ENCODE peak calls at places on chromosomes 11 and 22, in eight cellular contexts. One of them, this sample, is unnamed.

GRCh38 chr11:37972691-37973090 is 1374.7 kb upstream of the RAG2 start:
- DNase-seq in effector memory CD4-positive, alpha-beta T cell: no peak
- DNase-seq in activated CD8-positive, alpha-beta memory T cell treated with anti-CD3 and anti-CD28 coated beads, Interleukin-2, amount 50 U/mL, for 48 hours: no peak
- DNase-seq in HCT116: no peak
- DNase-seq in NCI-H446 treated with DMSO at 0.1 percent for 48 hours: no peak
- DNase-seq in SK-N-SH: no peak
- DNase-seq in activated CD4-positive, alpha-beta T cell treated with anti-CD3 and anti-CD28 coated beads for 48 hours: no peak
- DNase-seq in right cardiac atrium: no peak
- DNase-seq in this sample: peak; percentile 69

GRCh38 chr11:111811445-111811844 is 45.3 kb upstream of the PPP2R1B start:
- DNase-seq in NCI-H446 treated with DMSO at 0.1 percent for 48 hours: no peak
- DNase-seq in activated CD8-positive, alpha-beta memory T cell treated with anti-CD3 and anti-CD28 coated beads, Interleukin-2, amount 50 U/mL, for 48 hours: no peak
- DNase-seq in activated CD4-positive, alpha-beta T cell treated with anti-CD3 and anti-CD28 coated beads for 48 hours: no peak
- DNase-seq in HCT116: no peak
- DNase-seq in SK-N-SH: no peak
- DNase-seq in effector memory CD4-positive, alpha-beta T cell: no peak
- DNase-seq in right cardiac atrium: no peak
- DNase-seq in this sample: no peak

GRCh38 chr11:65314501-65315203 is at the start of gene CDC42EP2:
- DNase-seq in right cardiac atrium: peak; percentile 96
- DNase-seq in effector memory CD4-positive, alpha-beta T cell: peak; percentile 60
- DNase-seq in HCT116: peak; percentile 44
- DNase-seq in activated CD8-positive, alpha-beta memory T cell treated with anti-CD3 and anti-CD28 coated beads, Interleukin-2, amount 50 U/mL, for 48 hours: peak; percentile 86
- DNase-seq in SK-N-SH: peak; percentile 97
- DNase-seq in activated CD4-positive, alpha-beta T cell treated with anti-CD3 and anti-CD28 coated beads for 48 hours: peak; percentile 76
- DNase-seq in NCI-H446 treated with DMSO at 0.1 percent for 48 hours: peak; percentile 15
- DNase-seq in this sample: peak; percentile 77

GRCh38 chr22:26798433-26799065 is 141.2 kb downstream of the MIAT start:
- DNase-seq in effector memory CD4-positive, alpha-beta T cell: no peak
- DNase-seq in activated CD8-positive, alpha-beta memory T cell treated with anti-CD3 and anti-CD28 coated beads, Interleukin-2, amount 50 U/mL, for 48 hours: no peak
- DNase-seq in NCI-H446 treated with DMSO at 0.1 percent for 48 hours: no peak
- DNase-seq in activated CD4-positive, alpha-beta T cell treated with anti-CD3 and anti-CD28 coated beads for 48 hours: no peak
- DNase-seq in right cardiac atrium: no peak
- DNase-seq in SK-N-SH: no peak
- DNase-seq in HCT116: no peak
- DNase-seq in this sample: no peak

GRCh38 chr11:86180860-86181259 is 63.7 kb upstream of the EED start:
- DNase-seq in effector memory CD4-positive, alpha-beta T cell: no peak
- DNase-seq in right cardiac atrium: no peak
- DNase-seq in HCT116: no peak
- DNase-seq in activated CD8-positive, alpha-beta memory T cell treated with anti-CD3 and anti-CD28 coated beads, Interleukin-2, amount 50 U/mL, for 48 hours: no peak
- DNase-seq in activated CD4-positive, alpha-beta T cell treated with anti-CD3 and anti-CD28 coated beads for 48 hours: no peak
- DNase-seq in SK-N-SH: no peak
- DNase-seq in NCI-H446 treated with DMSO at 0.1 percent for 48 hours: no peak
- DNase-seq in this sample: no peak

GRCh38 chr22:23054531-23055257 is 15.6 kb upstream of the GNAZ start:
- DNase-seq in SK-N-SH: no peak
- DNase-seq in HCT116: no peak
- DNase-seq in right cardiac atrium: no peak
- DNase-seq in activated CD8-positive, alpha-beta memory T cell treated with anti-CD3 and anti-CD28 coated beads, Interleukin-2, amount 50 U/mL, for 48 hours: peak; percentile 26
- DNase-seq in NCI-H446 treated with DMSO at 0.1 percent for 48 hours: peak; percentile 20
- DNase-seq in activated CD4-positive, alpha-beta T cell treated with anti-CD3 and anti-CD28 coated beads for 48 hours: peak; percentile 2
- DNase-seq in effector memory CD4-positive, alpha-beta T cell: no peak
- DNase-seq in this sample: no peak

GRCh38 chr11:118646393-118646792 is 33.1 kb downstream of the TREH start:
- DNase-seq in effector memory CD4-positive, alpha-beta T cell: no peak
- DNase-seq in HCT116: no peak
- DNase-seq in activated CD4-positive, alpha-beta T cell treated with anti-CD3 and anti-CD28 coated beads for 48 hours: no peak
- DNase-seq in SK-N-SH: no peak
- DNase-seq in right cardiac atrium: no peak
- DNase-seq in activated CD8-positive, alpha-beta memory T cell treated with anti-CD3 and anti-CD28 coated beads, Interleukin-2, amount 50 U/mL, for 48 hours: no peak
- DNase-seq in NCI-H446 treated with DMSO at 0.1 percent for 48 hours: peak; percentile 72
- DNase-seq in this sample: no peak

GRCh38 chr11:96254087-96254486 is 88.9 kb downstream of the MAML2 start:
- DNase-seq in SK-N-SH: no peak
- DNase-seq in effector memory CD4-positive, alpha-beta T cell: no peak
- DNase-seq in activated CD8-positive, alpha-beta memory T cell treated with anti-CD3 and anti-CD28 coated beads, Interleukin-2, amount 50 U/mL, for 48 hours: no peak
- DNase-seq in right cardiac atrium: peak; percentile 61
- DNase-seq in NCI-H446 treated with DMSO at 0.1 percent for 48 hours: no peak
- DNase-seq in HCT116: no peak
- DNase-seq in activated CD4-positive, alpha-beta T cell treated with anti-CD3 and anti-CD28 coated beads for 48 hours: no peak
- DNase-seq in this sample: peak; percentile 85

GRCh38 chr22:36162127-36163034 is 1.8 kb upstream of the APOL3 start:
- DNase-seq in right cardiac atrium: no peak
- DNase-seq in SK-N-SH: no peak
- DNase-seq in effector memory CD4-positive, alpha-beta T cell: peak; percentile 68
- DNase-seq in NCI-H446 treated with DMSO at 0.1 percent for 48 hours: no peak
- DNase-seq in activated CD4-positive, alpha-beta T cell treated with anti-CD3 and anti-CD28 coated beads for 48 hours: no peak
- DNase-seq in HCT116: no peak
- DNase-seq in activated CD8-positive, alpha-beta memory T cell treated with anti-CD3 and anti-CD28 coated beads, Interleukin-2, amount 50 U/mL, for 48 hours: no peak
- DNase-seq in this sample: no peak

GRCh38 chr11:77144854-77145428 is 16.9 kb downstream of the MYO7A start:
- DNase-seq in right cardiac atrium: no peak
- DNase-seq in HCT116: no peak
- DNase-seq in SK-N-SH: no peak
- DNase-seq in NCI-H446 treated with DMSO at 0.1 percent for 48 hours: no peak
- DNase-seq in effector memory CD4-positive, alpha-beta T cell: no peak
- DNase-seq in activated CD4-positive, alpha-beta T cell treated with anti-CD3 and anti-CD28 coated beads for 48 hours: no peak
- DNase-seq in activated CD8-positive, alpha-beta memory T cell treated with anti-CD3 and anti-CD28 coated beads, Interleukin-2, amount 50 U/mL, for 48 hours: no peak
- DNase-seq in this sample: no peak

GRCh38 chr22:27994481-27995331 is 75.7 kb upstream of the PITPNB start:
- DNase-seq in NCI-H446 treated with DMSO at 0.1 percent for 48 hours: no peak
- DNase-seq in SK-N-SH: no peak
- DNase-seq in right cardiac atrium: peak; percentile 34
- DNase-seq in activated CD8-positive, alpha-beta memory T cell treated with anti-CD3 and anti-CD28 coated beads, Interleukin-2, amount 50 U/mL, for 48 hours: no peak
- DNase-seq in effector memory CD4-positive, alpha-beta T cell: no peak
- DNase-seq in activated CD4-positive, alpha-beta T cell treated with anti-CD3 and anti-CD28 coated beads for 48 hours: no peak
- DNase-seq in HCT116: no peak
- DNase-seq in this sample: no peak

GRCh38 chr11:76512851-76513653 is 68.2 kb downstream of the EMSY start:
- DNase-seq in HCT116: peak; percentile 16
- DNase-seq in NCI-H446 treated with DMSO at 0.1 percent for 48 hours: no peak
- DNase-seq in SK-N-SH: peak; percentile 13
- DNase-seq in right cardiac atrium: no peak
- DNase-seq in activated CD8-positive, alpha-beta memory T cell treated with anti-CD3 and anti-CD28 coated beads, Interleukin-2, amount 50 U/mL, for 48 hours: no peak
- DNase-seq in effector memory CD4-positive, alpha-beta T cell: no peak
- DNase-seq in activated CD4-positive, alpha-beta T cell treated with anti-CD3 and anti-CD28 coated beads for 48 hours: no peak
- DNase-seq in this sample: peak; percentile 49

GRCh38 chr11:103892603-103893002 is 143.8 kb upstream of the DDI1 start:
- DNase-seq in SK-N-SH: no peak
- DNase-seq in effector memory CD4-positive, alpha-beta T cell: no peak
- DNase-seq in right cardiac atrium: no peak
- DNase-seq in HCT116: no peak
- DNase-seq in activated CD8-positive, alpha-beta memory T cell treated with anti-CD3 and anti-CD28 coated beads, Interleukin-2, amount 50 U/mL, for 48 hours: no peak
- DNase-seq in activated CD4-positive, alpha-beta T cell treated with anti-CD3 and anti-CD28 coated beads for 48 hours: no peak
- DNase-seq in NCI-H446 treated with DMSO at 0.1 percent for 48 hours: no peak
- DNase-seq in this sample: peak; percentile 45

GRCh38 chr22:47163481-47163875 is 401.0 kb downstream of the TBC1D22A start:
- DNase-seq in NCI-H446 treated with DMSO at 0.1 percent for 48 hours: no peak
- DNase-seq in activated CD8-positive, alpha-beta memory T cell treated with anti-CD3 and anti-CD28 coated beads, Interleukin-2, amount 50 U/mL, for 48 hours: no peak
- DNase-seq in activated CD4-positive, alpha-beta T cell treated with anti-CD3 and anti-CD28 coated beads for 48 hours: no peak
- DNase-seq in HCT116: no peak
- DNase-seq in SK-N-SH: no peak
- DNase-seq in effector memory CD4-positive, alpha-beta T cell: no peak
- DNase-seq in right cardiac atrium: no peak
- DNase-seq in this sample: no peak

GRCh38 chr11:7596975-7597391 is 76.3 kb downstream of the CYB5R2 start:
- DNase-seq in SK-N-SH: no peak
- DNase-seq in activated CD8-positive, alpha-beta memory T cell treated with anti-CD3 and anti-CD28 coated beads, Interleukin-2, amount 50 U/mL, for 48 hours: no peak
- DNase-seq in right cardiac atrium: no peak
- DNase-seq in HCT116: no peak
- DNase-seq in effector memory CD4-positive, alpha-beta T cell: no peak
- DNase-seq in NCI-H446 treated with DMSO at 0.1 percent for 48 hours: no peak
- DNase-seq in activated CD4-positive, alpha-beta T cell treated with anti-CD3 and anti-CD28 coated beads for 48 hours: no peak
- DNase-seq in this sample: no peak

GRCh38 chr11:135027461-135027860 is 615.4 kb upstream of the B3GAT1 start:
- DNase-seq in HCT116: no peak
- DNase-seq in right cardiac atrium: peak; percentile 72
- DNase-seq in activated CD4-positive, alpha-beta T cell treated with anti-CD3 and anti-CD28 coated beads for 48 hours: peak; percentile 40
- DNase-seq in effector memory CD4-positive, alpha-beta T cell: no peak
- DNase-seq in SK-N-SH: no peak
- DNase-seq in activated CD8-positive, alpha-beta memory T cell treated with anti-CD3 and anti-CD28 coated beads, Interleukin-2, amount 50 U/mL, for 48 hours: no peak
- DNase-seq in NCI-H446 treated with DMSO at 0.1 percent for 48 hours: no peak
- DNase-seq in this sample: peak; percentile 43

GRCh38 chr11:69865707-69866106 is 46.5 kb upstream of the FGF3 start:
- DNase-seq in HCT116: no peak
- DNase-seq in NCI-H446 treated with DMSO at 0.1 percent for 48 hours: no peak
- DNase-seq in activated CD4-positive, alpha-beta T cell treated with anti-CD3 and anti-CD28 coated beads for 48 hours: no peak
- DNase-seq in activated CD8-positive, alpha-beta memory T cell treated with anti-CD3 and anti-CD28 coated beads, Interleukin-2, amount 50 U/mL, for 48 hours: no peak
- DNase-seq in effector memory CD4-positive, alpha-beta T cell: no peak
- DNase-seq in SK-N-SH: no peak
- DNase-seq in right cardiac atrium: no peak
- DNase-seq in this sample: no peak

GRCh38 chr22:46421272-46421671 is 85.8 kb downstream of the TRMU start:
- DNase-seq in NCI-H446 treated with DMSO at 0.1 percent for 48 hours: no peak
- DNase-seq in right cardiac atrium: peak; percentile 24
- DNase-seq in effector memory CD4-positive, alpha-beta T cell: peak; percentile 19
- DNase-seq in activated CD8-positive, alpha-beta memory T cell treated with anti-CD3 and anti-CD28 coated beads, Interleukin-2, amount 50 U/mL, for 48 hours: no peak
- DNase-seq in SK-N-SH: no peak
- DNase-seq in HCT116: no peak
- DNase-seq in activated CD4-positive, alpha-beta T cell treated with anti-CD3 and anti-CD28 coated beads for 48 hours: peak; percentile 24
- DNase-seq in this sample: no peak

GRCh38 chr22:19174106-19175025 is 4.2 kb downstream of the SLC25A1 start:
- DNase-seq in activated CD4-positive, alpha-beta T cell treated with anti-CD3 and anti-CD28 coated beads for 48 hours: no peak
- DNase-seq in activated CD8-positive, alpha-beta memory T cell treated with anti-CD3 and anti-CD28 coated beads, Interleukin-2, amount 50 U/mL, for 48 hours: no peak
- DNase-seq in effector memory CD4-positive, alpha-beta T cell: no peak
- DNase-seq in HCT116: no peak
- DNase-seq in SK-N-SH: no peak
- DNase-seq in right cardiac atrium: peak; percentile 70
- DNase-seq in NCI-H446 treated with DMSO at 0.1 percent for 48 hours: no peak
- DNase-seq in this sample: peak; percentile 57

GRCh38 chr11:47156333-47156732 is 20.3 kb downstream of the ARFGAP2 start:
- DNase-seq in NCI-H446 treated with DMSO at 0.1 percent for 48 hours: no peak
- DNase-seq in effector memory CD4-positive, alpha-beta T cell: no peak
- DNase-seq in HCT116: no peak
- DNase-seq in activated CD4-positive, alpha-beta T cell treated with anti-CD3 and anti-CD28 coated beads for 48 hours: no peak
- DNase-seq in activated CD8-positive, alpha-beta memory T cell treated with anti-CD3 and anti-CD28 coated beads, Interleukin-2, amount 50 U/mL, for 48 hours: no peak
- DNase-seq in SK-N-SH: no peak
- DNase-seq in right cardiac atrium: no peak
- DNase-seq in this sample: peak; percentile 33

GRCh38 chr22:31646186-31647019 is 15.6 kb downstream of the PISD start:
- DNase-seq in right cardiac atrium: peak; percentile 6
- DNase-seq in NCI-H446 treated with DMSO at 0.1 percent for 48 hours: no peak
- DNase-seq in activated CD8-positive, alpha-beta memory T cell treated with anti-CD3 and anti-CD28 coated beads, Interleukin-2, amount 50 U/mL, for 48 hours: no peak
- DNase-seq in SK-N-SH: no peak
- DNase-seq in HCT116: peak; percentile 91
- DNase-seq in effector memory CD4-positive, alpha-beta T cell: no peak
- DNase-seq in activated CD4-positive, alpha-beta T cell treated with anti-CD3 and anti-CD28 coated beads for 48 hours: peak; percentile 41
- DNase-seq in this sample: peak; percentile 98

GRCh38 chr22:37739611-37740049 is 42.8 kb downstream of the TRIOBP start:
- DNase-seq in effector memory CD4-positive, alpha-beta T cell: no peak
- DNase-seq in activated CD8-positive, alpha-beta memory T cell treated with anti-CD3 and anti-CD28 coated beads, Interleukin-2, amount 50 U/mL, for 48 hours: no peak
- DNase-seq in right cardiac atrium: peak; percentile 81
- DNase-seq in HCT116: no peak
- DNase-seq in SK-N-SH: no peak
- DNase-seq in activated CD4-positive, alpha-beta T cell treated with anti-CD3 and anti-CD28 coated beads for 48 hours: no peak
- DNase-seq in NCI-H446 treated with DMSO at 0.1 percent for 48 hours: no peak
- DNase-seq in this sample: no peak

GRCh38 chr11:65992056-65992455 is 9.9 kb downstream of the EIF1AD start:
- DNase-seq in HCT116: no peak
- DNase-seq in NCI-H446 treated with DMSO at 0.1 percent for 48 hours: no peak
- DNase-seq in right cardiac atrium: no peak
- DNase-seq in activated CD8-positive, alpha-beta memory T cell treated with anti-CD3 and anti-CD28 coated beads, Interleukin-2, amount 50 U/mL, for 48 hours: no peak
- DNase-seq in effector memory CD4-positive, alpha-beta T cell: no peak
- DNase-seq in activated CD4-positive, alpha-beta T cell treated with anti-CD3 and anti-CD28 coated beads for 48 hours: no peak
- DNase-seq in SK-N-SH: no peak
- DNase-seq in this sample: no peak

GRCh38 chr11:35082322-35083180 is 56.4 kb upstream of the CD44 start:
- DNase-seq in right cardiac atrium: peak; percentile 87
- DNase-seq in activated CD4-positive, alpha-beta T cell treated with anti-CD3 and anti-CD28 coated beads for 48 hours: peak; percentile 83
- DNase-seq in NCI-H446 treated with DMSO at 0.1 percent for 48 hours: no peak
- DNase-seq in effector memory CD4-positive, alpha-beta T cell: peak; percentile 83
- DNase-seq in SK-N-SH: no peak
- DNase-seq in activated CD8-positive, alpha-beta memory T cell treated with anti-CD3 and anti-CD28 coated beads, Interleukin-2, amount 50 U/mL, for 48 hours: peak; percentile 84
- DNase-seq in HCT116: peak; percentile 81
- DNase-seq in this sample: peak; percentile 72

GRCh38 chr22:49853981-49854791 is 542 bp downstream of the ZBED4 start:
- DNase-seq in NCI-H446 treated with DMSO at 0.1 percent for 48 hours: no peak
- DNase-seq in SK-N-SH: peak; percentile 59
- DNase-seq in activated CD4-positive, alpha-beta T cell treated with anti-CD3 and anti-CD28 coated beads for 48 hours: peak; percentile 41
- DNase-seq in activated CD8-positive, alpha-beta memory T cell treated with anti-CD3 and anti-CD28 coated beads, Interleukin-2, amount 50 U/mL, for 48 hours: peak; percentile 70
- DNase-seq in effector memory CD4-positive, alpha-beta T cell: no peak
- DNase-seq in HCT116: no peak
- DNase-seq in right cardiac atrium: peak; percentile 67
- DNase-seq in this sample: peak; percentile 13

GRCh38 chr11:12094872-12095800 is 15.3 kb upstream of the MICAL2 start:
- DNase-seq in activated CD8-positive, alpha-beta memory T cell treated with anti-CD3 and anti-CD28 coated beads, Interleukin-2, amount 50 U/mL, for 48 hours: no peak
- DNase-seq in NCI-H446 treated with DMSO at 0.1 percent for 48 hours: no peak
- DNase-seq in HCT116: no peak
- DNase-seq in activated CD4-positive, alpha-beta T cell treated with anti-CD3 and anti-CD28 coated beads for 48 hours: no peak
- DNase-seq in effector memory CD4-positive, alpha-beta T cell: no peak
- DNase-seq in SK-N-SH: no peak
- DNase-seq in right cardiac atrium: no peak
- DNase-seq in this sample: no peak

GRCh38 chr11:131025421-131026126 is 109.3 kb upstream of the SNX19 start:
- DNase-seq in activated CD8-positive, alpha-beta memory T cell treated with anti-CD3 and anti-CD28 coated beads, Interleukin-2, amount 50 U/mL, for 48 hours: no peak
- DNase-seq in SK-N-SH: no peak
- DNase-seq in NCI-H446 treated with DMSO at 0.1 percent for 48 hours: no peak
- DNase-seq in right cardiac atrium: no peak
- DNase-seq in HCT116: no peak
- DNase-seq in activated CD4-positive, alpha-beta T cell treated with anti-CD3 and anti-CD28 coated beads for 48 hours: no peak
- DNase-seq in effector memory CD4-positive, alpha-beta T cell: no peak
- DNase-seq in this sample: no peak

GRCh38 chr22:45942344-45942743 is 34.6 kb downstream of the WNT7B start:
- DNase-seq in right cardiac atrium: no peak
- DNase-seq in HCT116: no peak
- DNase-seq in effector memory CD4-positive, alpha-beta T cell: no peak
- DNase-seq in SK-N-SH: no peak
- DNase-seq in activated CD8-positive, alpha-beta memory T cell treated with anti-CD3 and anti-CD28 coated beads, Interleukin-2, amount 50 U/mL, for 48 hours: no peak
- DNase-seq in activated CD4-positive, alpha-beta T cell treated with anti-CD3 and anti-CD28 coated beads for 48 hours: no peak
- DNase-seq in NCI-H446 treated with DMSO at 0.1 percent for 48 hours: no peak
- DNase-seq in this sample: no peak

GRCh38 chr11:73313652-73314051 is 5.6 kb downstream of the ARHGEF17 start:
- DNase-seq in NCI-H446 treated with DMSO at 0.1 percent for 48 hours: no peak
- DNase-seq in HCT116: no peak
- DNase-seq in SK-N-SH: no peak
- DNase-seq in activated CD4-positive, alpha-beta T cell treated with anti-CD3 and anti-CD28 coated beads for 48 hours: no peak
- DNase-seq in effector memory CD4-positive, alpha-beta T cell: no peak
- DNase-seq in activated CD8-positive, alpha-beta memory T cell treated with anti-CD3 and anti-CD28 coated beads, Interleukin-2, amount 50 U/mL, for 48 hours: no peak
- DNase-seq in right cardiac atrium: no peak
- DNase-seq in this sample: no peak

GRCh38 chr22:48238966-48239365 is 1476.5 kb downstream of the TBC1D22A start:
- DNase-seq in activated CD4-positive, alpha-beta T cell treated with anti-CD3 and anti-CD28 coated beads for 48 hours: no peak
- DNase-seq in effector memory CD4-positive, alpha-beta T cell: no peak
- DNase-seq in SK-N-SH: no peak
- DNase-seq in right cardiac atrium: no peak
- DNase-seq in HCT116: no peak
- DNase-seq in NCI-H446 treated with DMSO at 0.1 percent for 48 hours: no peak
- DNase-seq in activated CD8-positive, alpha-beta memory T cell treated with anti-CD3 and anti-CD28 coated beads, Interleukin-2, amount 50 U/mL, for 48 hours: no peak
- DNase-seq in this sample: no peak

GRCh38 chr11:62491571-62492329 is 54.9 kb downstream of the AHNAK start:
- DNase-seq in activated CD8-positive, alpha-beta memory T cell treated with anti-CD3 and anti-CD28 coated beads, Interleukin-2, amount 50 U/mL, for 48 hours: no peak
- DNase-seq in SK-N-SH: no peak
- DNase-seq in NCI-H446 treated with DMSO at 0.1 percent for 48 hours: no peak
- DNase-seq in right cardiac atrium: no peak
- DNase-seq in activated CD4-positive, alpha-beta T cell treated with anti-CD3 and anti-CD28 coated beads for 48 hours: no peak
- DNase-seq in HCT116: no peak
- DNase-seq in effector memory CD4-positive, alpha-beta T cell: no peak
- DNase-seq in this sample: no peak

GRCh38 chr11:15800121-15800800 is 556.1 kb downstream of the SOX6 start:
- DNase-seq in activated CD8-positive, alpha-beta memory T cell treated with anti-CD3 and anti-CD28 coated beads, Interleukin-2, amount 50 U/mL, for 48 hours: peak; percentile 54
- DNase-seq in right cardiac atrium: peak; percentile 73
- DNase-seq in NCI-H446 treated with DMSO at 0.1 percent for 48 hours: no peak
- DNase-seq in effector memory CD4-positive, alpha-beta T cell: no peak
- DNase-seq in HCT116: no peak
- DNase-seq in activated CD4-positive, alpha-beta T cell treated with anti-CD3 and anti-CD28 coated beads for 48 hours: peak; percentile 27
- DNase-seq in SK-N-SH: no peak
- DNase-seq in this sample: peak; percentile 95

GRCh38 chr11:1352696-1353382 is 36.9 kb upstream of the BRSK2 start:
- DNase-seq in NCI-H446 treated with DMSO at 0.1 percent for 48 hours: no peak
- DNase-seq in SK-N-SH: peak; percentile 27
- DNase-seq in right cardiac atrium: no peak
- DNase-seq in HCT116: peak; percentile 40
- DNase-seq in activated CD8-positive, alpha-beta memory T cell treated with anti-CD3 and anti-CD28 coated beads, Interleukin-2, amount 50 U/mL, for 48 hours: no peak
- DNase-seq in effector memory CD4-positive, alpha-beta T cell: no peak
- DNase-seq in activated CD4-positive, alpha-beta T cell treated with anti-CD3 and anti-CD28 coated beads for 48 hours: no peak
- DNase-seq in this sample: no peak

GRCh38 chr22:45107671-45108070 is 56.1 kb upstream of the NUP50 start:
- DNase-seq in SK-N-SH: no peak
- DNase-seq in right cardiac atrium: no peak
- DNase-seq in HCT116: no peak
- DNase-seq in effector memory CD4-positive, alpha-beta T cell: no peak
- DNase-seq in NCI-H446 treated with DMSO at 0.1 percent for 48 hours: no peak
- DNase-seq in activated CD8-positive, alpha-beta memory T cell treated with anti-CD3 and anti-CD28 coated beads, Interleukin-2, amount 50 U/mL, for 48 hours: no peak
- DNase-seq in activated CD4-positive, alpha-beta T cell treated with anti-CD3 and anti-CD28 coated beads for 48 hours: no peak
- DNase-seq in this sample: no peak

This sample was measured in amniotic epithelial cell.